ENCODE peak calls at places on chromosomes 1 and 21, in four cellular contexts. B is activated gamma-delta T cell, E is ureter, R is Caco-2. Y is an unnamed sample.

GRCh38 chr21:38989745-38990423 is 184.2 kb downstream of the ETS2 start:
- DNase-seq in B (no peak), E (peak), R (no peak), Y (peak)

GRCh38 chr1:6028042-6028895 is 17.4 kb upstream of the KCNAB2 start:
- DNase-seq in B (no peak), E (no peak), R (no peak), Y (no peak)

GRCh38 chr1:76074321-76075187 is at the start of gene ST6GALNAC3:
- DNase-seq in B (peak), E (peak), R (peak), Y (peak)

GRCh38 chr1:23751050-23751814 is 8.0 kb downstream of the ELOA start:
- DNase-seq in B (no peak), E (no peak), R (peak), Y (peak)

GRCh38 chr21:32819702-32820101 is 48.1 kb upstream of the PAXBP1 start:
- DNase-seq in B (no peak), E (no peak), R (no peak), Y (no peak)

GRCh38 chr21:46194374-46195334 is 10.4 kb upstream of the SPATC1L start:
- DNase-seq in B (no peak), E (peak), R (no peak), Y (no peak)

GRCh38 chr1:212244441-212244840 is 40.8 kb upstream of the PPP2R5A start:
- DNase-seq in B (no peak), E (no peak), R (no peak), Y (peak)

GRCh38 chr1:217881131-217881543 is 250.0 kb downstream of the SPATA17 start:
- DNase-seq in B (no peak), E (no peak), R (no peak), Y (no peak)

GRCh38 chr1:27934818-27935549 is at the start of gene SMPDL3B:
- DNase-seq in B (no peak), E (no peak), R (peak), Y (no peak)

GRCh38 chr1:77081834-77082233 is 137.4 kb downstream of the PIGK start:
- DNase-seq in B (no peak), E (no peak), R (no peak), Y (no peak)

GRCh38 chr1:162062542-162063015 is 6.9 kb upstream of the NOS1AP start:
- DNase-seq in B (no peak), E (no peak), R (no peak), Y (no peak)

GRCh38 chr1:230518511-230518910 is 92.4 kb upstream of the PGBD5 start:
- DNase-seq in B (no peak), E (no peak), R (peak), Y (no peak)

GRCh38 chr1:24688621-24689195 is 45.6 kb downstream of the SRRM1 start:
- DNase-seq in B (no peak), E (peak), R (peak), Y (peak)

GRCh38 chr1:115969509-115969908 is 6.8 kb upstream of the SLC22A15 start:
- DNase-seq in B (no peak), E (no peak), R (no peak), Y (no peak)

GRCh38 chr1:10779201-10779600 is 17.2 kb downstream of the CASZ1 start:
- DNase-seq in B (no peak), E (no peak), R (no peak), Y (no peak)

GRCh38 chr1:37338658-37339057 is 135.7 kb upstream of the ZC3H12A start:
- DNase-seq in B (no peak), E (no peak), R (no peak), Y (no peak)

GRCh38 chr1:110674337-110675059 is at the start of gene KCNA3:
- DNase-seq in B (peak), E (no peak), R (no peak), Y (no peak)

GRCh38 chr1:65503427-65503826 is 83.0 kb downstream of the LEPR start:
- DNase-seq in B (no peak), E (no peak), R (no peak), Y (no peak)

GRCh38 chr1:210633140-210633539 is 304.4 kb downstream of the HHAT start:
- DNase-seq in B (no peak), E (no peak), R (no peak), Y (no peak)

GRCh38 chr21:26389971-26390641 is 183.0 kb downstream of the CYYR1 start:
- DNase-seq in B (no peak), E (peak), R (no peak), Y (no peak)

GRCh38 chr1:112255080-112255479 is 140.9 kb upstream of the CTTNBP2NL start:
- DNase-seq in B (no peak), E (no peak), R (no peak), Y (no peak)

GRCh38 chr1:27979151-27979858 is 19.5 kb downstream of the XKR8 start:
- DNase-seq in B (no peak), E (no peak), R (peak), Y (no peak)

GRCh38 chr1:228274452-228275153 is 66.8 kb downstream of the OBSCN start:
- DNase-seq in B (no peak), E (no peak), R (no peak), Y (no peak)

GRCh38 chr1:228459091-228459993 is 27.8 kb upstream of the RNF187 start:
- DNase-seq in B (no peak), E (peak), R (peak), Y (peak)

GRCh38 chr1:43557744-43558245 is 27.1 kb downstream of the PTPRF start:
- DNase-seq in B (no peak), E (peak), R (no peak), Y (no peak)

GRCh38 chr1:81158592-81158991 is 642.1 kb upstream of the ADGRL2 start:
- DNase-seq in B (no peak), E (no peak), R (no peak), Y (no peak)

GRCh38 chr1:155981266-155982088 is 3.1 kb upstream of the ARHGEF2 start:
- DNase-seq in B (no peak), E (no peak), R (no peak), Y (peak)

GRCh38 chr21:14864211-14865021 is 200.4 kb downstream of the NRIP1 start:
- DNase-seq in B (no peak), E (peak), R (peak), Y (peak)

GRCh38 chr1:246597971-246598370 is 31.7 kb downstream of the CNST start:
- DNase-seq in B (no peak), E (no peak), R (no peak), Y (no peak)

GRCh38 chr1:180611016-180611930 is 20.5 kb upstream of the XPR1 start:
- DNase-seq in B (no peak), E (no peak), R (no peak), Y (no peak)

Y was measured in HepG2.